ENCODE peak calls at places on chromosomes 4 and X, in four cellular contexts. T is stimulated activated CD8-positive, alpha-beta memory T cell treated with anti-CD3 and anti-CD28 coated beads, Interleukin-4, amount 100 ng/mL, for 1 hour; R is stimulated activated CD4-positive, alpha-beta T cell treated with anti-CD3 and anti-CD28 coated beads, TNF-alpha, amount 100 ng/mL, for 48 hours; K is A549. Q is an unnamed sample.

GRCh38 chr4:76622126-76622525 is 187.1 kb downstream of the SHROOM3 start:
- DNase-seq in K (no peak), R (no peak), T (no peak), Q (no peak)

GRCh38 chr4:184815046-184815877 is 10.5 kb downstream of the ACSL1 start:
- DNase-seq in T (no peak), K (no peak), R (no peak), Q (peak; percentile 16)

GRCh38 chr4:6815029-6815836 is 32.7 kb downstream of the KIAA0232 start:
- DNase-seq in T (no peak), R (no peak), K (no peak), Q (no peak)

GRCh38 chr4:156568479-156568878 is 403.1 kb downstream of the PDGFC start:
- DNase-seq in K (no peak), T (no peak), R (no peak), Q (no peak)

GRCh38 chrX:68415289-68415688 is 18.0 kb downstream of the OPHN1 start:
- DNase-seq in R (no peak), K (no peak), T (no peak), Q (no peak)

GRCh38 chr4:10066206-10066605 is 44.9 kb upstream of the SLC2A9 start:
- DNase-seq in K (no peak), R (no peak), T (no peak), Q (no peak)

GRCh38 chr4:18664051-18664450 is 642.5 kb upstream of the LCORL start:
- DNase-seq in K (no peak), R (no peak), T (no peak), Q (no peak)

GRCh38 chr4:112854420-112854819 is 195.0 kb upstream of the ANK2 start:
- DNase-seq in R (no peak), T (no peak), K (no peak), Q (no peak)

GRCh38 chrX:36609653-36610585 is 398.2 kb upstream of the FAM47C start:
- DNase-seq in R (no peak), K (no peak), T (no peak), Q (no peak)

GRCh38 chr4:6347511-6348045 is 77.9 kb downstream of the WFS1 start:
- DNase-seq in T (no peak), R (no peak), K (no peak), Q (no peak)

GRCh38 chrX:3712080-3712869 is 1.2 kb downstream of the PRKX start:
- DNase-seq in T (no peak), R (no peak), K (no peak), Q (no peak)

GRCh38 chrX:119194631-119195030 is 41.5 kb upstream of the PGRMC1 start:
- DNase-seq in K (peak; percentile 30), T (no peak), R (no peak), Q (no peak)

GRCh38 chr4:168796362-168797106 is 213.5 kb downstream of the CBR4 start:
- DNase-seq in T (no peak), K (peak; percentile 90), R (no peak), Q (no peak)

GRCh38 chr4:95107635-95108034 is 349.9 kb downstream of the BMPR1B start:
- DNase-seq in T (no peak), K (peak; percentile 74), R (no peak), Q (no peak)

GRCh38 chr4:115944146-115944905 is 830.9 kb upstream of the NDST4 start:
- DNase-seq in T (no peak), R (no peak), K (no peak), Q (no peak)

GRCh38 chrX:109840585-109840984 is 107.5 kb upstream of the ACSL4 start:
- DNase-seq in T (no peak), R (no peak), K (peak; percentile 69), Q (no peak)

GRCh38 chrX:43962636-43963035 is 10.6 kb downstream of the NDP start:
- DNase-seq in K (no peak), R (no peak), T (no peak), Q (no peak)

GRCh38 chr4:99921174-99921573 is 25.2 kb downstream of the DNAJB14 start:
- DNase-seq in T (no peak), R (no peak), K (no peak), Q (no peak)

GRCh38 chr4:165288639-165289428 is 38.6 kb upstream of the MSMO1 start:
- DNase-seq in R (no peak), T (no peak), K (no peak), Q (no peak)

GRCh38 chr4:80336582-80336981 is 1.1 kb downstream of the CFAP299 start:
- DNase-seq in K (peak; percentile 26), R (no peak), T (no peak), Q (peak; percentile 22)

GRCh38 chrX:105872921-105873320 is 50.6 kb downstream of the NRK start:
- DNase-seq in T (no peak), K (no peak), R (no peak), Q (no peak)

GRCh38 chr4:23876418-23877089 is 13.3 kb downstream of the PPARGC1A start:
- DNase-seq in K (no peak), T (no peak), R (no peak), Q (no peak)

GRCh38 chr4:147910315-147910714 is 178.4 kb downstream of the ARHGAP10 start:
- DNase-seq in T (no peak), R (no peak), K (no peak), Q (no peak)

GRCh38 chr4:176274441-176274840 is 5.4 kb upstream of the ASB5 start:
- DNase-seq in R (no peak), K (peak; percentile 8), T (no peak), Q (no peak)

GRCh38 chrX:102546818-102547493 is 30.4 kb upstream of the TMSB15A start:
- DNase-seq in R (no peak), T (no peak), K (no peak), Q (no peak)

GRCh38 chrX:30910124-30910860 is 21.2 kb upstream of the TAB3 start:
- DNase-seq in K (no peak), T (no peak), R (no peak), Q (no peak)

Q was measured in SW 1271.